ENCODE peak calls at places on chromosomes 12 and 14, in eight cellular contexts. Q is lung, T is B cell, O is RWPE1, H is endodermal cell, E is AG09309, I is GM12864, G is progenitor cell of endocrine pancreas. R is an unnamed sample.

GRCh38 chr12:41514907-41515306 is 326.8 kb downstream of the PDZRN4 start:
- DNase-seq in Q (no peak), T (no peak), O (no peak), H (peak; percentile 71), E (no peak), I (no peak), G (no peak), R (no peak)

GRCh38 chr12:66984962-66985361 is 284.2 kb upstream of the CAND1 start:
- DNase-seq in Q (no peak), T (no peak), O (no peak), H (no peak), E (no peak), I (no peak), G (no peak), R (no peak)

GRCh38 chr14:61659582-61659981 is 35.7 kb upstream of the HIF1A start:
- DNase-seq in Q (no peak), T (no peak), O (no peak), H (no peak), E (no peak), I (no peak), G (no peak), R (no peak)

GRCh38 chr14:74575936-74576335 is 36.1 kb downstream of the LTBP2 start:
- DNase-seq in Q (no peak), T (no peak), O (no peak), H (no peak), E (no peak), I (no peak), G (no peak), R (no peak)

GRCh38 chr14:102568115-102568614 is 24.3 kb upstream of the RCOR1 start:
- DNase-seq in Q (peak; percentile 49), T (peak; percentile 42), O (peak; percentile 53), H (peak; percentile 89), E (no peak), I (no peak), G (no peak), R (no peak)

GRCh38 chr14:97706814-97707213 is 909.6 kb downstream of the VRK1 start:
- DNase-seq in Q (no peak), T (no peak), O (no peak), H (no peak), E (no peak), I (no peak), G (no peak), R (no peak)

GRCh38 chr12:130687190-130687589 is 28.9 kb downstream of the RIMBP2 start:
- DNase-seq in Q (no peak), T (no peak), O (no peak), H (no peak), E (no peak), I (no peak), G (no peak), R (no peak)

GRCh38 chr12:120944645-120945217 is 33.6 kb upstream of the HNF1A start:
- DNase-seq in Q (peak; percentile 60), T (peak; percentile 57), O (peak; percentile 58), H (peak; percentile 96), E (no peak), I (peak; percentile 13), G (peak; percentile 31), R (no peak)

GRCh38 chr12:116513944-116514343 is 45.2 kb upstream of the MAP1LC3B2 start:
- DNase-seq in Q (no peak), T (no peak), O (no peak), H (no peak), E (no peak), I (no peak), G (no peak), R (no peak)

GRCh38 chr14:36525746-36526099 is 5.7 kb upstream of the NKX2-1 start:
- DNase-seq in Q (no peak), T (no peak), O (no peak), H (no peak), E (no peak), I (no peak), G (no peak), R (no peak)

GRCh38 chr14:36522972-36523685 is 3.1 kb upstream of the NKX2-1 start:
- DNase-seq in Q (no peak), T (no peak), O (no peak), H (peak; percentile 59), E (no peak), I (no peak), G (no peak), R (peak; percentile 63)

GRCh38 chr14:36524874-36525745 is 5.1 kb upstream of the NKX2-1 start:
- DNase-seq in Q (peak; percentile 74), T (no peak), O (no peak), H (peak; percentile 95), E (no peak), I (no peak), G (peak; percentile 67), R (peak; percentile 80)

GRCh38 chr14:36522347-36522971 is 2.4 kb upstream of the NKX2-1 start:
- DNase-seq in Q (no peak), T (no peak), O (no peak), H (peak; percentile 82), E (no peak), I (no peak), G (no peak), R (peak; percentile 80)

DNA sequence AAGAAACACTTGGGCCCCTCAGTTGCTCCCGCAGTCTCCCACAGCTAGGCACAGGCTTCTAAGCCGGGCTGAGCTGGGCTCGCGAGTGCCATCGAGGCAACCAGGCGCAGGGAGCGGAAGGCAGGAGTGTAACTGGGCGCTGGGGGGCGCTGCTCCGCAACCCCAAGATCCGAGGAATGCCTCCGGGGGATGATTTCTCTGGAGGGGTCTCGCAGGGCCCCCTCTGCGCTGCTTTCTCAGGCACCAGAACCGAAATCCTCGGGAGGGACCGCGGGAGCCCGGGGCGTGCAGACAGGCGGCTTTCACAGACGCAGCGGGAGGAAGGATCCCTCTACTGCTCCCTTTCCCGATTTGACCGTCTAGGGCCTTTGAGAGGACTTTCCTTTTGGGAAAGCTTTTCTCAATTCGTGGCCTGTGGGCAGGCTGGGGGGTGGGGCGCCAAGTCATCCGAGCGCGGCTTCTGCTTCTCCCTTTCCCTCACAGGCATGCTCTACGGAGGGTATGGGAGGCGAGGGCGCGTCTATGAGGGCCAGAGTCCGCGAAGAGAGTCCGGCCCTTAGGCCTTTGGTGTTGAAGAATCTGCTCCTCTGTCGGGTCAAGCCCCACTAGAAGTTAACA is 4.3 kb upstream of the NKX2-1 start:
- DNase-seq in Q (no peak), T (no peak), O (no peak), H (peak; percentile 79), E (no peak), I (no peak), G (no peak), R (peak; percentile 76)
- TF ChIP-seq CTCF in Q (no peak), T (no peak), O (no peak), H (peak; percentile 75), E (no peak), I (no peak), G (peak; percentile 48), R (no peak)

GRCh38 chr12:102299731-102300130 is 102.1 kb upstream of the PMCH start:
- DNase-seq in Q (no peak), T (no peak), O (no peak), H (no peak), E (no peak), I (no peak), G (no peak), R (no peak)

GRCh38 chr12:102302553-102302952 is 104.9 kb upstream of the PMCH start:
- DNase-seq in Q (no peak), T (no peak), O (no peak), H (no peak), E (no peak), I (no peak), G (no peak), R (no peak)

GRCh38 chr12:102298022-102298421 is 100.4 kb upstream of the PMCH start:
- DNase-seq in Q (no peak), T (no peak), O (peak; percentile 8), H (no peak), E (peak; percentile 27), I (no peak), G (no peak), R (no peak)

GRCh38 chr12:102301547-102301946 is 103.9 kb upstream of the PMCH start:
- DNase-seq in Q (no peak), T (no peak), O (no peak), H (no peak), E (no peak), I (no peak), G (no peak), R (no peak)

DNA sequence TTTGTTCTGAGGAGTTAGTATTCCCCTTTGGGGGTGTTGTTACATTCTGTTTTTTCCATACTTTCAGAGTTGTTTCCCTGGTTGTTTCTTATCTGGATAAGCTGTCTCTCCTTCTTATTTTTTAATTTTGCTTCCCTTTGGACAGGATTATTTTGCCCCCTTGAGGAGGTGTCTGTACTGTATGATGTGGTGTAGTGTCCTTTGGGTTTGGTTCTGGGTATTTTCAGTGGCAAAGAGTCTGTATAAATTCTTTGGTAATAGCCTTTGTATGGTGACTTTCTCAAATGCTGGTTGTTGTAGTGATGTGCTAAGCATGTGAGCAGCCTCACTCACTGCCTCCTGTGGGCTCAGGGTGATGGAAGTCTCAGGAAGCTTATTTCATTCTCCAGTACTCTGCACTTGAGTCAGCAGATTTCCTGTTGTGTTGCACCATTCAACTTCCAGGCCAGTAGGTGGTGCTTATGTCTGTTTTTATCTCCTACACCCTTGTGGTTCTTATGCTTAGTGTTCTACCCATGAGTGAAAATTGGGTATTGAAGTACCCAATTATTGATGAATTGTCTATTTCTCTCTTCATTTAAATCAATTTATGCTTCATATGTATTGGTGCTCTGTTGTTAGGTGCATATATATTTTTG is 103.3 kb upstream of the PMCH start:
- DNase-seq in Q (no peak), T (no peak), O (no peak), H (peak; percentile 75), E (peak; percentile 16), I (peak; percentile 62), G (no peak), R (no peak)
- TF ChIP-seq CTCF in Q (no peak), T (no peak), O (no peak), H (peak; percentile 77), E (peak; percentile 36), I (peak; percentile 68), G (peak; percentile 34), R (peak; percentile 43)

GRCh38 chr12:21130998-21131397 is at the start of gene SLCO1B1:
- DNase-seq in Q (no peak), T (no peak), O (no peak), H (no peak), E (no peak), I (no peak), G (no peak), R (no peak)
- TF ChIP-seq CTCF in Q (no peak), T (no peak), O (no peak), H (no peak), E (no peak), I (no peak), G (no peak), R (no peak)

GRCh38 chr12:2049604-2050540 is 2.9 kb upstream of the CACNA1C start:
- DNase-seq in Q (no peak), T (no peak), O (no peak), H (no peak), E (no peak), I (no peak), G (no peak), R (no peak)

GRCh38 chr12:2053675-2054070 is 886 bp downstream of the CACNA1C start:
- DNase-seq in Q (no peak), T (no peak), O (no peak), H (peak; percentile 70), E (no peak), I (no peak), G (no peak), R (no peak)

GRCh38 chr12:2052861-2053674 is at the start of gene CACNA1C:
- DNase-seq in Q (no peak), T (peak; percentile 41), O (peak; percentile 10), H (peak; percentile 91), E (no peak), I (no peak), G (peak; percentile 60), R (peak; percentile 91)

GRCh38 chr12:2054091-2055018 is 1.6 kb downstream of the CACNA1C start:
- DNase-seq in Q (no peak), T (no peak), O (no peak), H (peak; percentile 75), E (no peak), I (no peak), G (no peak), R (no peak)

GRCh38 chr12:2051700-2052625 is 824 bp upstream of the CACNA1C start:
- DNase-seq in Q (no peak), T (no peak), O (no peak), H (peak; percentile 79), E (no peak), I (no peak), G (no peak), R (no peak)
- TF ChIP-seq CTCF in Q (no peak), T (no peak), O (no peak), H (no peak), E (no peak), I (no peak), G (no peak), R (peak; percentile 25)

R was measured in osteocyte.